ENCODE peak calls at places on chromosomes 5 and 9, in four cellular contexts. E is stimulated activated CD4-positive, alpha-beta T cell treated with anti-CD3 and anti-CD28 coated beads, TNF-alpha, amount 100 ng/mL, for 4 hours; H is left ventricle myocardium superior; U is NCI-H2029. P is an unnamed sample.

GRCh38 chr5:155897761-155898160 is 429.2 kb upstream of the SGCD start:
- DNase-seq in U (no peak), H (no peak), E (no peak), P (no peak)

GRCh38 chr5:72507360-72508238 is at the start of gene ZNF366:
- DNase-seq in E (no peak), U (no peak), H (no peak), P (no peak)

GRCh38 chr5:123673107-123673506 is 161.1 kb downstream of the CSNK1G3 start:
- DNase-seq in U (no peak), H (peak), E (no peak), P (no peak)

GRCh38 chr5:3347741-3348140 is 247.9 kb upstream of the IRX1 start:
- DNase-seq in H (no peak), U (no peak), E (no peak), P (peak)

GRCh38 chr9:77933019-77933418 is 98.6 kb downstream of the GNAQ start:
- DNase-seq in H (no peak), E (no peak), U (no peak), P (no peak)

GRCh38 chr9:112048924-112049785 is 125.9 kb downstream of the SUSD1 start:
- DNase-seq in U (peak), H (no peak), E (no peak), P (no peak)

GRCh38 chr5:172790496-172790889 is 19.5 kb upstream of the DUSP1 start:
- DNase-seq in E (no peak), U (no peak), H (no peak), P (no peak)

GRCh38 chr5:96868603-96869371 is 7.5 kb upstream of the ERAP2 start:
- DNase-seq in H (no peak), E (no peak), U (peak), P (no peak)

GRCh38 chr9:133874061-133874638 is 118.0 kb downstream of the VAV2 start:
- DNase-seq in E (no peak), U (no peak), H (no peak), P (no peak)

GRCh38 chr9:112271466-112272098 is 61.8 kb downstream of the PTBP3 start:
- DNase-seq in U (peak), E (no peak), H (no peak), P (no peak)

GRCh38 chr5:154826-155225 is 36.5 kb upstream of the LRRC14B start:
- DNase-seq in U (no peak), H (no peak), E (no peak), P (no peak)

GRCh38 chr5:1660037-1660400 is 136.3 kb upstream of the LPCAT1 start:
- DNase-seq in U (no peak), H (no peak), E (no peak), P (no peak)

GRCh38 chr5:110377411-110378392 is 348.8 kb downstream of the TMEM232 start:
- DNase-seq in H (no peak), U (no peak), E (no peak), P (no peak)

GRCh38 chr5:67350185-67350584 is 153.6 kb upstream of the CD180 start:
- DNase-seq in E (no peak), U (peak), H (no peak), P (no peak)

GRCh38 chr5:82277987-82278710 is at the start of gene RPS23:
- DNase-seq in E (peak), U (peak), H (peak), P (peak)

GRCh38 chr5:145917288-145917687 is 19.1 kb upstream of the SH3RF2 start:
- DNase-seq in U (no peak), E (no peak), H (no peak), P (no peak)

GRCh38 chr5:150659360-150660107 is 1.5 kb upstream of the MYOZ3 start:
- DNase-seq in E (no peak), U (no peak), H (no peak), P (peak)

GRCh38 chr9:90107021-90107771 is 502.4 kb downstream of the GADD45G start:
- DNase-seq in U (peak), H (peak), E (no peak), P (peak)

GRCh38 chr9:89154651-89155336 is 23.8 kb downstream of the SHC3 start:
- DNase-seq in U (no peak), H (no peak), E (no peak), P (no peak)

GRCh38 chr9:81022177-81022576 is 667.2 kb downstream of the TLE1 start:
- DNase-seq in U (no peak), E (no peak), H (no peak), P (no peak)

GRCh38 chr5:53431665-53432064 is 48.8 kb upstream of the FST start:
- DNase-seq in H (no peak), U (no peak), E (no peak), P (no peak)

GRCh38 chr5:158522761-158523160 is 577.0 kb downstream of the EBF1 start:
- DNase-seq in H (peak), E (no peak), U (no peak), P (no peak)

GRCh38 chr9:31629292-31629691 is 755.2 kb upstream of the ACO1 start:
- DNase-seq in E (no peak), U (no peak), H (no peak), P (no peak)

GRCh38 chr5:168404366-168404765 is 81.9 kb upstream of the RARS1 start:
- DNase-seq in E (no peak), U (no peak), H (no peak), P (no peak)

GRCh38 chr9:81058776-81059175 is 630.6 kb downstream of the TLE1 start:
- DNase-seq in U (no peak), E (no peak), H (no peak), P (no peak)

GRCh38 chr9:134301387-134302129 is 24.7 kb upstream of the RXRA start:
- DNase-seq in U (no peak), H (peak), E (peak), P (peak)

GRCh38 chr9:16322849-16323248 is 547.6 kb downstream of the BNC2 start:
- DNase-seq in E (no peak), H (no peak), U (no peak), P (no peak)